ENCODE peak calls at places on chromosomes 4 and X, in eight cellular contexts. U is stimulated activated CD8-positive, alpha-beta memory T cell treated with anti-CD3 and anti-CD28 coated beads, Interleukin-15, amount 100 ng/mL, for 24 hours; W is kidney epithelial cell; P is effector memory CD8-positive, alpha-beta T cell; L is GM13977; E is NCI-H1436; H is activated naive CD4-positive, alpha-beta T cell treated with anti-CD3 and anti-CD28 coated beads, Interleukin-2, amount 50 U/mL, for 16 hours; D is C1 segment of cervical spinal cord. C is an unnamed sample.

GRCh38 chr4:184762100-184762499 is 28.2 kb upstream of the CENPU start:
- DNase-seq in U (no peak), W (no peak), P (peak; percentile 9), L (peak; percentile 41), E (no peak), H (peak; percentile 22), D (no peak), C (no peak)

GRCh38 chr4:110165382-110166285 is 32.8 kb downstream of the ELOVL6 start:
- DNase-seq in U (peak; percentile 13), W (no peak), P (peak; percentile 42), L (no peak), E (no peak), H (peak; percentile 69), D (no peak), C (peak; percentile 31)

GRCh38 chr4:123783091-123783765 is 386.6 kb downstream of the SPRY1 start:
- DNase-seq in U (no peak), W (no peak), P (no peak), L (no peak), E (no peak), H (no peak), D (no peak), C (no peak)

GRCh38 chr4:154779362-154779947 is 1.6 kb upstream of the RBM46 start:
- DNase-seq in U (no peak), W (no peak), P (no peak), L (no peak), E (no peak), H (no peak), D (no peak), C (peak; percentile 6)

GRCh38 chrX:93420090-93420489 is 253.3 kb downstream of the NAP1L3 start:
- DNase-seq in U (no peak), W (no peak), P (no peak), L (no peak), E (no peak), H (no peak), D (no peak), C (no peak)

GRCh38 chr4:55468724-55469123 is 73.0 kb downstream of the TMEM165 start:
- DNase-seq in U (no peak), W (no peak), P (no peak), L (no peak), E (no peak), H (no peak), D (no peak), C (no peak)

GRCh38 chrX:38939067-38939466 is 137.8 kb downstream of the MID1IP1 start:
- DNase-seq in U (no peak), W (no peak), P (no peak), L (no peak), E (no peak), H (no peak), D (no peak), C (no peak)

GRCh38 chr4:99458911-99459447 is 23.8 kb upstream of the ADH7 start:
- DNase-seq in U (no peak), W (peak; percentile 34), P (no peak), L (no peak), E (no peak), H (no peak), D (no peak), C (no peak)

GRCh38 chr4:96525901-96526300 is 686.0 kb downstream of the PDHA2 start:
- DNase-seq in U (no peak), W (no peak), P (no peak), L (no peak), E (no peak), H (no peak), D (no peak), C (no peak)

GRCh38 chrX:38313190-38313589 is 14.1 kb downstream of the RPGR start:
- DNase-seq in U (no peak), W (no peak), P (no peak), L (no peak), E (no peak), H (no peak), D (no peak), C (no peak)

GRCh38 chrX:110409925-110410324 is 51.3 kb downstream of the RTL9 start:
- DNase-seq in U (no peak), W (no peak), P (no peak), L (no peak), E (no peak), H (peak; percentile 13), D (no peak), C (no peak)

GRCh38 chrX:13396887-13397286 is 77.0 kb upstream of the ATXN3L start:
- DNase-seq in U (no peak), W (no peak), P (no peak), L (no peak), E (no peak), H (no peak), D (no peak), C (no peak)

GRCh38 chr4:133641191-133641590 is 492.1 kb downstream of the PCDH10 start:
- DNase-seq in U (no peak), W (no peak), P (no peak), L (no peak), E (no peak), H (no peak), D (no peak), C (no peak)

GRCh38 chrX:119468186-119468929 is at the start of gene SLC25A5:
- DNase-seq in U (peak; percentile 49), W (peak; percentile 31), P (peak; percentile 73), L (peak; percentile 88), E (peak; percentile 92), H (peak; percentile 85), D (peak; percentile 68), C (peak; percentile 59)

GRCh38 chr4:10305816-10306215 is 151.4 kb downstream of the ZNF518B start:
- DNase-seq in U (no peak), W (no peak), P (no peak), L (no peak), E (no peak), H (no peak), D (no peak), C (no peak)

GRCh38 chr4:7739918-7740865 is 199.5 kb downstream of the AFAP1 start:
- DNase-seq in U (no peak), W (no peak), P (no peak), L (no peak), E (no peak), H (no peak), D (no peak), C (no peak)

GRCh38 chr4:107379054-107379869 is 340.8 kb downstream of the PAPSS1 start:
- DNase-seq in U (no peak), W (peak; percentile 4), P (no peak), L (no peak), E (no peak), H (no peak), D (no peak), C (no peak)

GRCh38 chrX:139933904-139934303 is 1.1 kb upstream of the ATP11C start:
- DNase-seq in U (no peak), W (no peak), P (no peak), L (no peak), E (no peak), H (no peak), D (no peak), C (no peak)

GRCh38 chr4:6308890-6309643 is 39.4 kb downstream of the WFS1 start:
- DNase-seq in U (no peak), W (no peak), P (peak; percentile 5), L (no peak), E (no peak), H (no peak), D (no peak), C (no peak)

GRCh38 chr4:20251796-20252655 is at the start of gene SLIT2:
- DNase-seq in U (no peak), W (no peak), P (no peak), L (peak; percentile 88), E (peak; percentile 40), H (peak; percentile 14), D (peak; percentile 17), C (no peak)

GRCh38 chr4:186934255-186934654 is 210.6 kb upstream of the FAT1 start:
- DNase-seq in U (no peak), W (no peak), P (no peak), L (no peak), E (no peak), H (no peak), D (no peak), C (no peak)

GRCh38 chr4:88807499-88807898 is 109.9 kb upstream of the NAP1L5 start:
- DNase-seq in U (no peak), W (peak; percentile 4), P (no peak), L (no peak), E (no peak), H (no peak), D (no peak), C (no peak)

C was measured in AML-193.